ENCODE peak calls at places on chromosomes 6 and 20, in six cellular contexts. K, Q, F, R, D and S are unnamed samples.

GRCh38 chr20:63235399-63235983 is at the start of gene BIRC7:
- DNase-seq in K (no peak), F (no peak), D (no peak), R (no peak), Q (no peak), S (no peak)

GRCh38 chr20:42641886-42642285 is 547.8 kb downstream of the PTPRT start:
- DNase-seq in F (no peak), D (no peak), Q (no peak), R (no peak), K (no peak), S (no peak)

GRCh38 chr6:148027201-148027600 is 315.4 kb upstream of the SASH1 start:
- DNase-seq in R (no peak), Q (peak), K (no peak), D (no peak), F (no peak), S (no peak)

GRCh38 chr20:63895202-63895885 is 418 bp downstream of the DNAJC5 start:
- DNase-seq in R (no peak), K (no peak), F (no peak), D (no peak), Q (peak), S (no peak)

GRCh38 chr20:45323731-45324130 is 15.6 kb upstream of the MATN4 start:
- DNase-seq in R (no peak), D (no peak), K (no peak), Q (no peak), F (no peak), S (no peak)

GRCh38 chr6:1554881-1555569 is 54.7 kb upstream of the FOXC1 start:
- DNase-seq in K (no peak), F (peak), R (peak), Q (peak), D (peak), S (peak)

GRCh38 chr20:46638367-46639274 is 12.6 kb downstream of the SLC13A3 start:
- DNase-seq in K (no peak), Q (no peak), R (no peak), F (no peak), D (no peak), S (no peak)

GRCh38 chr6:168131464-168132415 is 52.7 kb upstream of the FRMD1 start:
- DNase-seq in F (peak), D (no peak), K (no peak), Q (no peak), R (no peak), S (no peak)

GRCh38 chr6:125753218-125753936 is 3.9 kb downstream of the HEY2 start:
- DNase-seq in K (peak), R (no peak), D (no peak), F (no peak), Q (no peak), S (no peak)

GRCh38 chr6:160679402-160679769 is 15.3 kb upstream of the LPA start:
- DNase-seq in Q (no peak), D (no peak), R (no peak), K (no peak), F (no peak), S (no peak)

GRCh38 chr6:108002365-108003221 is 44.6 kb upstream of the SEC63 start:
- DNase-seq in Q (peak), K (peak), F (peak), R (no peak), D (no peak), S (peak)

GRCh38 chr20:25706793-25707192 is 10.1 kb upstream of the ZNF337 start:
- DNase-seq in D (no peak), R (no peak), F (no peak), K (no peak), Q (no peak), S (no peak)

GRCh38 chr6:170179925-170180324 is 111.0 kb downstream of the DLL1 start:
- DNase-seq in F (peak), D (no peak), Q (no peak), R (no peak), K (no peak), S (no peak)

GRCh38 chr20:25389858-25390537 is 637 bp downstream of the ABHD12 start:
- DNase-seq in R (no peak), K (peak), D (peak), Q (peak), F (no peak), S (peak)

GRCh38 chr6:77036400-77036799 is 426.9 kb downstream of the HTR1B start:
- DNase-seq in K (no peak), F (no peak), D (no peak), Q (no peak), R (no peak), S (no peak)

GRCh38 chr20:31537859-31538245 is 23.6 kb downstream of the HM13 start:
- DNase-seq in Q (no peak), F (no peak), R (no peak), K (no peak), D (no peak), S (no peak)

GRCh38 chr6:111725446-111726112 is 119.9 kb upstream of the TRAF3IP2 start:
- DNase-seq in D (no peak), Q (no peak), K (no peak), F (peak), R (no peak), S (no peak)

GRCh38 chr6:165579151-165579550 is 83.9 kb downstream of the PDE10A start:
- DNase-seq in R (no peak), D (no peak), F (no peak), K (no peak), Q (no peak), S (no peak)

GRCh38 chr20:58984691-58985090 is 3.6 kb downstream of the NELFCD start:
- DNase-seq in K (no peak), Q (no peak), R (no peak), D (peak), F (no peak), S (no peak)

GRCh38 chr20:44979090-44979621 is 12.8 kb downstream of the STK4 start:
- DNase-seq in F (peak), D (peak), Q (no peak), K (peak), R (peak), S (peak)

GRCh38 chr6:45900808-45901752 is 114.6 kb downstream of the CLIC5 start:
- DNase-seq in Q (no peak), R (no peak), F (no peak), D (no peak), K (no peak), S (no peak)

GRCh38 chr6:136920858-136921520 is 1.1 kb upstream of the SLC35D3 start:
- DNase-seq in K (peak), D (no peak), F (no peak), Q (peak), R (no peak), S (no peak)

GRCh38 chr6:110566346-110567125 is 90.1 kb upstream of the SLC22A16 start:
- DNase-seq in D (no peak), F (peak), K (peak), Q (peak), R (no peak), S (no peak)

GRCh38 chr6:117483645-117484016 is 1.2 kb downstream of the DCBLD1 start:
- DNase-seq in Q (no peak), K (no peak), D (no peak), R (no peak), F (no peak), S (no peak)

GRCh38 chr6:125314019-125314581 is 12.3 kb upstream of the HDDC2 start:
- DNase-seq in R (no peak), F (peak), K (peak), D (peak), Q (peak), S (peak)

GRCh38 chr6:156809034-156809433 is 31.9 kb downstream of the ARID1B start:
- DNase-seq in F (no peak), Q (no peak), R (no peak), D (no peak), K (no peak), S (no peak)

GRCh38 chr20:64086801-64087200 is 2.6 kb upstream of the LKAAEAR1 start:
- DNase-seq in F (no peak), D (no peak), Q (no peak), K (no peak), R (no peak), S (no peak)

GRCh38 chr6:159935633-159936032 is 33.2 kb upstream of the IGF2R start:
- DNase-seq in F (no peak), R (no peak), K (no peak), Q (no peak), D (no peak), S (no peak)

GRCh38 chr6:137353346-137353745 is 134.2 kb upstream of the IFNGR1 start:
- DNase-seq in R (no peak), K (no peak), F (no peak), Q (no peak), D (no peak), S (no peak)

GRCh38 chr20:18288748-18289705 is 700 bp downstream of the ZNF133 start:
- DNase-seq in F (no peak), K (no peak), Q (peak), D (no peak), R (no peak), S (no peak)

GRCh38 chr6:158284340-158285210 is 27.7 kb upstream of the TULP4 start:
- DNase-seq in R (no peak), K (no peak), D (no peak), F (peak), Q (no peak), S (no peak)

GRCh38 chr20:9573598-9573997 is 59.2 kb downstream of the LAMP5 start:
- DNase-seq in R (no peak), Q (no peak), K (no peak), D (no peak), F (no peak), S (no peak)

GRCh38 chr20:41572010-41572572 is 46.1 kb downstream of the CHD6 start:
- DNase-seq in D (no peak), R (no peak), K (peak), Q (no peak), F (no peak), S (no peak)

GRCh38 chr6:84455630-84456029 is 228.2 kb upstream of the CEP162 start:
- DNase-seq in R (no peak), F (no peak), K (no peak), D (no peak), Q (no peak), S (no peak)

GRCh38 chr6:48389146-48390043 is 278.4 kb upstream of the PTCHD4 start:
- DNase-seq in R (no peak), Q (peak), D (no peak), F (no peak), K (peak), S (no peak)

GRCh38 chr6:25623874-25624273 is 28.1 kb upstream of the SCGN start:
- DNase-seq in F (no peak), R (no peak), Q (no peak), K (no peak), D (no peak), S (no peak)